ENCODE peak calls at places on chromosomes 4 and X, in four cellular contexts. N is breast epithelium, E is tibial nerve, U is prostate gland. I is an unnamed sample. For H3K27me3, the result is how much of the 10 kb centered on the place peaks cover.

GRCh38 chr4:7717946-7718490 is 221.6 kb downstream of the AFAP1 start:
- DNase-seq in N (no peak), E (no peak), U (no peak), I (no peak)

GRCh38 chr4:2066571-2067445 is 7.7 kb downstream of the NAT8L start:
- DNase-seq in N (no peak), E (no peak), U (no peak), I (no peak)

GRCh38 chr4:158259955-158260575 is 49.8 kb downstream of the TMEM144 start:
- DNase-seq in N (no peak), E (no peak), U (no peak), I (no peak)

GRCh38 chr4:128385683-128386304 is 98.2 kb upstream of the PGRMC2 start:
- DNase-seq in N (no peak), E (no peak), U (peak), I (no peak)

GRCh38 chrX:140744085-140744484 is 34.5 kb downstream of the LINC00632 start:
- DNase-seq in N (no peak), E (no peak), U (no peak), I (no peak)

GRCh38 chrX:17369294-17369693 is 5.7 kb upstream of the NHS start:
- DNase-seq in N (no peak), E (no peak), U (no peak), I (no peak)

GRCh38 chr4:39157520-39157919 is 24.8 kb upstream of the WDR19 start:
- DNase-seq in N (no peak), E (no peak), U (no peak), I (no peak)

GRCh38 chrX:38287669-38288068 is 39.6 kb downstream of the RPGR start:
- DNase-seq in N (no peak), E (no peak), U (no peak), I (no peak)

GRCh38 chr4:140188975-140189374 is 35.0 kb upstream of the MAML3 start:
- DNase-seq in N (peak), E (peak), U (peak), I (no peak)

GRCh38 chr4:156889616-156890594 is 81.7 kb downstream of the PDGFC start:
- DNase-seq in N (no peak), E (peak), U (no peak), I (no peak)

GRCh38 chr4:23631255-23631950 is 258.4 kb downstream of the PPARGC1A start:
- DNase-seq in N (no peak), E (no peak), U (peak), I (no peak)

GRCh38 chr4:99529218-99529617 is 18.4 kb downstream of the C4orf17 start:
- DNase-seq in N (no peak), E (no peak), U (no peak), I (no peak)

GRCh38 chr4:183635333-183635732 is 23.7 kb downstream of the RWDD4 start:
- DNase-seq in N (no peak), E (no peak), U (no peak), I (no peak)

GRCh38 chr4:102663073-102663472 is 97.7 kb downstream of the MANBA start:
- DNase-seq in N (no peak), E (no peak), U (no peak), I (no peak)

GRCh38 chr4:29467044-29467717 is 1253.0 kb upstream of the PCDH7 start:
- DNase-seq in N (no peak), E (no peak), U (no peak), I (no peak)

GRCh38 chr4:171024720-171025303 is 788.4 kb upstream of the GALNTL6 start:
- DNase-seq in N (no peak), E (no peak), U (no peak), I (no peak)

GRCh38 chr4:40316333-40316781 is 18.8 kb upstream of the CHRNA9 start:
- DNase-seq in N (no peak), E (no peak), U (no peak), I (no peak)

GRCh38 chr4:7828926-7829325 is 110.7 kb downstream of the AFAP1 start:
- DNase-seq in N (no peak), E (no peak), U (no peak), I (no peak)

GRCh38 chr4:11632015-11632414 is 203.3 kb upstream of the HS3ST1 start:
- DNase-seq in N (no peak), E (no peak), U (no peak), I (no peak)

GRCh38 chr4:185424905-185425599 is 712 bp downstream of the UFSP2 start:
- DNase-seq in N (no peak), E (no peak), U (peak), I (no peak)

GRCh38 chr4:15885422-15885821 is 53.1 kb downstream of the FGFBP1 start:
- DNase-seq in N (no peak), E (no peak), U (no peak), I (no peak)

GRCh38 chr4:162506253-162506652 is 342.5 kb upstream of the FSTL5 start:
- DNase-seq in N (no peak), E (no peak), U (no peak), I (no peak)

GRCh38 chr4:79689735-79690134 is 281.7 kb upstream of the GK2 start:
- DNase-seq in N (no peak), E (no peak), U (no peak), I (no peak)
- H3K27me3 ChIP-seq in N (under half), E (under half), U (under half), I (under half)

DNA sequence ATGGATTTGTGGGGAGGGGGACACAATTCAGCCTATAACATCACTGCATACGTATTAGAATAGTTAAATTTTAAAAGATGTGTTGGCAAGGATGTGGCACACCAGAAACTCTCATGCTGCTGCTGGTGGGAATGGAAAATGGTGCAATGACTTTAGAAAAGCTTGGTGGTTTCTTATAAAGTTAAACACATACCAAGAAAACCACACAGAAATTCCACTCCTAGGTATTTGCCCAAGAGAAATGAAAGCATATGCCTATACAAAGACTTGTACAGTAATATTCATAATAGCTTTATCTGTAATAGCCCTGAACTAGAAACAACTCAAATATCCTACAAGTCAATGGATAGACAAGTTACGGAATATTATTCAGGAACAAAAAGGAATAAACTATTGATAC is 71.3 kb upstream of the PDHA1 start:
- DNase-seq in N (no peak), E (no peak), U (no peak), I (no peak)
- TF ChIP-seq CTCF in N (no peak), E (no peak), U (no peak), I (no peak)

DNA sequence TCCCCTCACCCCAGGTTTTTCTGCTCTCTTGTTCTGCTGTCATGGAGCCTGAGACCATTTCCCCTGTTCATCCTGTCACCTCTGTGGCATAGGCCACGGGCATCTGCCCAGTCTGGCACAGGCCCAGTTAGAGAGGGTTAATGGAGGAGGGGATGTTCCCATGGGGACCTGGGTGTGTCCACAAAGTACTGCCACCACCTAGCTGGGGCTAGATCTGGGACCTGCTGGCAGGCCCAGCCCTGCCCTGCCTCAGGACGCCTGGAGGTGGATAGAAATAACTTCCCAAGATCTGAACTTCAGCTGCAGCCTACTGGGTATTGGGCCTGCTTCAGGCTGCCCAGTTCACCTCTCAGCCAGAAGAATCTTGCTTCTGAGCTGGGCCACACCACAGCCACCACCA is 13.5 kb downstream of the EFNB1 start:
- DNase-seq in N (no peak), E (no peak), U (no peak), I (no peak)
- H3K27me3 ChIP-seq in N (half or more), E (under half), U (under half), I (under half)

GRCh38 chr4:13504374-13504773 is 20.2 kb upstream of the RAB28 start:
- DNase-seq in N (no peak), E (no peak), U (no peak), I (no peak)
- TF ChIP-seq CTCF in N (no peak), E (no peak), U (no peak), I (no peak)

GRCh38 chrX:45822124-45822523 is 621.4 kb upstream of the DIPK2B start:
- DNase-seq in N (no peak), E (no peak), U (no peak), I (no peak)
- H3K27me3 ChIP-seq in N (under half), E (under half), U (under half), I (under half)

DNA sequence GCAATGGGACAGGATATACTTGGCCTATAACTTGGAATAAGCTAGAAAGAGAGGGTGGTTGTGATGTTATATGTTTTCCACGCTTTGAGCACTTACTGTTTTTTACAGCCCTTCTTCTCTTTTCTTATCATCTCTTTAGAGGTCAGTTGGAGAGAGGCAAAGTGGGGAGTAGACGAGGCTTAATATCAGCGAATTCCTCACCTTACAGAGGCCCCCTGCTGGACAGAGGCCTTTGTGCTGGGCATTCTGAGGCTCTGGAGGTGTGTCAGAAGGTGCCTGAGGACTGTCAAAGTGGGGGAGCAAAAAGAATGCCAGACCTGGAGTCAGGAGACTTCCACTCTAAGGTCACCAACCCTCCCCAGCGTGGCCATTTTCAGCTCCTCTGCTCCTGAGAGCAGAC is 42.5 kb downstream of the MAMLD1 start:
- DNase-seq in N (no peak), E (no peak), U (no peak), I (no peak)
- TF ChIP-seq CTCF in N (no peak), E (no peak), U (no peak), I (no peak)

I was measured in CD4-positive, alpha-beta T cell.